ENCODE peak calls at places on chromosomes 5 and 9, in six cellular contexts. K is spleen, N is tibial nerve, M is H1, G is Peyer's patch, R is stomach. V is an unnamed sample. For H3K9me3, the result is how much of the 10 kb centered on the place peaks cover.

GRCh38 chr5:106964102-106964501 is 706.6 kb downstream of the EFNA5 start:
- DNase-seq in K (no peak), N (no peak), M (no peak), G (no peak), R (no peak), V (no peak)

GRCh38 chr9:36486454-36486932 is 86.2 kb upstream of the MELK start:
- DNase-seq in K (no peak), N (no peak), M (no peak), G (peak), R (no peak), V (no peak)

GRCh38 chr9:61671276-61671973 is 481.6 kb downstream of the SPATA31A7 start:
- DNase-seq in K (peak), N (no peak), M (no peak), G (no peak), R (no peak), V (peak)

GRCh38 chr5:113488645-113489184 is 462 bp upstream of the MCC start:
- DNase-seq in K (no peak), N (no peak), M (no peak), G (no peak), R (no peak), V (no peak)

GRCh38 chr5:14141764-14142163 is 1.4 kb upstream of the TRIO start:
- DNase-seq in K (no peak), N (no peak), M (no peak), G (no peak), R (no peak), V (no peak)

GRCh38 chr5:141692919-141693848 is 11.2 kb upstream of the ARAP3 start:
- DNase-seq in K (no peak), N (no peak), M (no peak), G (no peak), R (no peak), V (no peak)

GRCh38 chr5:155727512-155728145 is 599.3 kb upstream of the SGCD start:
- DNase-seq in K (peak), N (no peak), M (peak), G (no peak), R (no peak), V (no peak)

GRCh38 chr5:139014726-139015125 is 139.6 kb upstream of the LRRTM2 start:
- DNase-seq in K (no peak), N (no peak), M (no peak), G (no peak), R (no peak), V (no peak)

GRCh38 chr5:159041754-159042153 is 58.0 kb downstream of the EBF1 start:
- DNase-seq in K (no peak), N (no peak), M (no peak), G (no peak), R (no peak), V (no peak)

GRCh38 chr5:149581192-149581861 is at the start of gene ARHGEF37:
- DNase-seq in K (peak), N (peak), M (peak), G (peak), R (peak), V (peak)

DNA sequence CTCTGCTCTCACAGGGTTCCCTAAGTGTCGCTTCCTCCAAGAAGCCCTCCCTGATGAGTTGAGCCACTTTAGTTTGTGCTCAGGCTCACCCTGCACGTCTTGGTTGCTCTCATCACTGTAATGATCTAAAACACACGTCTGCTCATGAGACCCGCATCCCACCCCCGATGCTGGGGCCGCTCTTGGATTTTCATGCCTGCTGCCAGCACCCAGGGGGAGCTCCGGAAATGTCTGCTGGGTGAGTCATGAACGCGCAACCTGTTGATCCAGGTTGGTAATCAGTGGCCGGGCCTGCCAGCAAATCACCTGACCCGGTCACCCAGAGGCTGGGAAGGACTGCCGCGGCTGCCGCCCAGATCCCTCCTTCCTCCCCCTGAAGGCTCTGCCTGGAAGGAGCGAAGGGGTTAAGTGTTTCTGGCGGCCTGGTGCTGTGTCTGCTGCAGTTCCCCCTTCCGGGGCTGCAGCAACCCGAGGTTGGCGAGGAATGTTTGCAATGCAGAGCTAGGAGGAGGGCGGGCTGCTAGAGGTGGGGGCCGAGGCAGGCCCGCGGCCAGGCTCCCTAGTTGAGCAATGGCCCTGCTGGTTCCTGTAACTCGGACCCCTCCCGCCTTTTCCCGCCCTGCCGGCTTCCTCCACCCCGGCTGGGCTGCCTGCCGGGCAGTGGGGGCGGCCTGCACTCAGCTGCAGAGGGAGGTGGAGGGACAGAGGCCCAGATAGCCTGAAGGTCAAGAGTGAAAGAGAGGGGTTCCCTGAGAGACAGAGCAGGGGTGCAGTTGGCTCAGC is 156.1 kb upstream of the IER5L start:
- DNase-seq in K (peak), N (peak), M (peak), G (peak), R (peak), V (peak)
- TF ChIP-seq POLR2A in K (no peak), N (no peak), M (no peak), G (no peak), R (no peak), V (peak)

GRCh38 chr9:98805506-98806272 is 1.8 kb upstream of the GALNT12 start:
- DNase-seq in K (no peak), N (no peak), M (no peak), G (no peak), R (no peak), V (peak)
- H3K9me3 ChIP-seq in K (under half), N (under half), M (under half), G (under half), R (under half), V (under half)

GRCh38 chr5:81829242-81829641 is 78.3 kb upstream of the SSBP2 start:
- DNase-seq in K (no peak), N (no peak), M (no peak), G (no peak), R (no peak), V (no peak)

GRCh38 chr5:81826128-81826527 is 75.2 kb upstream of the SSBP2 start:
- DNase-seq in K (no peak), N (no peak), M (no peak), G (no peak), R (no peak), V (no peak)

GRCh38 chr5:81820315-81820636 is 69.4 kb upstream of the SSBP2 start:
- DNase-seq in K (no peak), N (no peak), M (no peak), G (no peak), R (no peak), V (no peak)

GRCh38 chr5:81827522-81827921 is 76.6 kb upstream of the SSBP2 start:
- DNase-seq in K (no peak), N (no peak), M (no peak), G (no peak), R (no peak), V (no peak)

DNA sequence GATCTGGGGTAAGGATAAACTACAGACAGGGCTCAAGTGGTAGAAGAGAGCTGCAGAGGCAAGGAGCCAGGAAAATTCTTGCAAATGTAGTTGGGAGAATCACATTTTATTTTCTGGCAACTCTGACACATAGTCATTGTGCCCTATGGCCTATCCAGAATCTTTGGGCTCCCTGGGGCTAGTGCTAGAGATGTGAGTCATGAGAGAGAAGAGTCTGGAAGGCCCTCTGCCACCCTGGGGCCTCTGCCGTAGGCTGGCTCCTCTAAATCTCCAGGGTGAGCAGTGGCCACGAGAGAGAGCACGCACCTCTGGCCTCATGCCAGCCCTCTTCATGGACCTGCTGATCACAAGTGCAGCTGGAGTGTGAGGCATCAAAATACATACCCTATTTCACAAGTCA is 74.3 kb upstream of the SSBP2 start:
- DNase-seq in K (no peak), N (peak), M (no peak), G (no peak), R (peak), V (no peak)
- TF ChIP-seq POLR2A in K (no peak), N (no peak), M (no peak), G (no peak), R (no peak), V (no peak)

DNA sequence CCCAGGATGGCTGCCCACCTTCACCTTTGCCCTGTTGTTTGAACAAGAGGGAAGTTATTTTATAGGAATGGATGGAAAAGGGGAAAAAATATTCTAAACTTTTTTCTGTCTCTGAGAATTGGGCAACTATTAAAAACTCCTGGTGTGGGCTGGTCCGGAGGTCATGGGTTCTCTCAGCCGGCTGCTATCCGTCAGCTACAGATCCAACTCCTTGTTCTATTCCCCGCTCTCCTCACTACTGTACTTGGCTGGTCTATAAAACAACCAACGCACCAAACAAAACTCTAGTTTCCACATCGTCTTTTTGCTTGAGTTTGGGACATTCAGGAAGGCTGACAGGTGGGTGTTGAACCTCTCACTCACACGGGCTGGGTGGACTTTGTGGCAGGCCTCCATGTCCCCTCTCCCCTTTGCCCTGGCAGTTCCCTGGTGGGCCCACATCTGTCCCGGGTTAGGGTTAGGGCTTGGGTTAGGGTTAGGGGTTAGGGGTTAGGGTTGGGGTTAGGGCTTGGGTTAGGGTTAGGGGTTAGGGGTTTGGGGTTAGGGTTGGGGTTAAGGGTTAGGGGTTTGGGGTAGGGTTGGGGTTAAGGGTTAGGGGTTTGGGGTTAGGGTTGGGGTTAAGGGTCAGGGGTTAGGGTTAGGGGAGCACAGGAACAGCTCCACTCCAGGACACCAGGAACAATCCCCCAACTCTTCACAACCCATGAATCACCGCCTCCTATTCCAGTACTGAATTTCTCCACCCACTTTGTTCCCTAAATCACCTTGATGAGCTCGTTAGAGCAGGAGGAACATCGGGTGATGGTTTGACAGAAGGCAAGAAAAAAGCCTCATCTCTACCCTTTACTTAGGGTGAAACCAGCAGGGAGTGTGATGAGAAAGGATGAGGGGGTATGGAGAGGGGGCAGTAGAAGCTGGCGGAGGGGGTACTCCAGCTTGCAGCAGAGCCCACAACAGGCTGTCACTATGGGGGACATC is 302.1 kb upstream of the IRX4 start:
- DNase-seq in K (no peak), N (no peak), M (peak), G (no peak), R (no peak), V (no peak)
- H3K9me3 ChIP-seq in K (under half), N (under half), M (under half), G (under half), R (under half), V (under half)

GRCh38 chr9:112038017-112038408 is 137.1 kb downstream of the SUSD1 start:
- DNase-seq in K (no peak), N (no peak), M (no peak), G (no peak), R (no peak), V (no peak)

GRCh38 chr9:112041199-112041535 is 133.9 kb downstream of the SUSD1 start:
- DNase-seq in K (no peak), N (no peak), M (no peak), G (no peak), R (no peak), V (no peak)

GRCh38 chr9:112035166-112035816 is 138.7 kb downstream of the UGCG start:
- DNase-seq in K (no peak), N (no peak), M (no peak), G (no peak), R (no peak), V (no peak)

GRCh38 chr9:112034216-112034611 is 137.6 kb downstream of the UGCG start:
- DNase-seq in K (no peak), N (no peak), M (no peak), G (no peak), R (no peak), V (no peak)

GRCh38 chr9:112037281-112038016 is 137.6 kb downstream of the SUSD1 start:
- DNase-seq in K (peak), N (no peak), M (no peak), G (no peak), R (no peak), V (no peak)
- TF ChIP-seq POLR2A in K (no peak), N (no peak), M (no peak), G (no peak), R (no peak), V (no peak)

GRCh38 chr9:101398930-101399640 is 434 bp downstream of the ZNF189 start:
- DNase-seq in K (no peak), N (peak), M (no peak), G (no peak), R (peak), V (peak)

GRCh38 chr9:101408374-101409078 is 9.9 kb downstream of the ZNF189 start:
- DNase-seq in K (no peak), N (no peak), M (no peak), G (no peak), R (no peak), V (no peak)

GRCh38 chr9:101400120-101400519 is 1.5 kb downstream of the ZNF189 start:
- DNase-seq in K (no peak), N (no peak), M (no peak), G (no peak), R (no peak), V (no peak)

GRCh38 chr9:101399641-101399965 is 952 bp downstream of the ZNF189 start:
- DNase-seq in K (no peak), N (no peak), M (no peak), G (no peak), R (no peak), V (no peak)

GRCh38 chr9:101403886-101404285 is 5.2 kb downstream of the ZNF189 start:
- DNase-seq in K (no peak), N (no peak), M (no peak), G (no peak), R (no peak), V (no peak)
- H3K9me3 ChIP-seq in K (half or more), N (half or more), M (under half), G (under half), R (under half), V (under half)